ENCODE peak calls at places on chromosome 5, in eight cellular contexts. P is brain microvascular endothelial cell, Z is heart left ventricle, X is tibial nerve, G is HCT116, L is GM23248, H is tibial artery, J is fibroblast of lung. C is an unnamed sample. For H3K36me3, the result is how much of the 10 kb centered on the place peaks cover.

GRCh38 chr5:35205186-35205585 is 25.1 kb downstream of the PRLR start:
- DNase-seq in J (no peak), H (no peak), G (no peak), X (no peak), P (no peak), Z (no peak), L (peak), C (no peak)

GRCh38 chr5:142865631-142866030 is 95.5 kb downstream of the ARHGAP26 start:
- DNase-seq in L (no peak), J (no peak), G (no peak), Z (no peak), X (no peak), P (no peak), H (no peak), C (no peak)

GRCh38 chr5:109691248-109691574 is 1.5 kb downstream of the MAN2A1 start:
- DNase-seq in H (no peak), G (no peak), Z (no peak), P (no peak), J (no peak), X (no peak), L (no peak), C (no peak)

GRCh38 chr5:138438724-138439536 is at the start of gene REEP2:
- DNase-seq in H (peak), G (no peak), L (peak), X (no peak), P (no peak), Z (peak), J (peak), C (peak)

GRCh38 chr5:56091664-56092063 is 96.9 kb upstream of the IL6ST start:
- DNase-seq in P (no peak), X (no peak), H (no peak), Z (no peak), G (no peak), J (no peak), L (no peak), C (no peak)

GRCh38 chr5:59126665-59127354 is 543.9 kb downstream of the RAB3C start:
- DNase-seq in J (peak), X (no peak), G (no peak), P (peak), L (peak), Z (no peak), H (no peak), C (no peak)

GRCh38 chr5:163350083-163350482 is 87.3 kb upstream of the CCNG1 start:
- DNase-seq in L (peak), X (no peak), P (no peak), J (peak), Z (no peak), G (no peak), H (no peak), C (no peak)

GRCh38 chr5:163910226-163910625 is 404.8 kb downstream of the MAT2B start:
- DNase-seq in P (no peak), H (no peak), J (no peak), G (no peak), L (peak), X (no peak), Z (no peak), C (no peak)

GRCh38 chr5:52777186-52777585 is 10.5 kb upstream of the ITGA1 start:
- DNase-seq in J (no peak), H (no peak), P (no peak), X (no peak), L (no peak), Z (no peak), G (no peak), C (no peak)

GRCh38 chr5:154756203-154756870 is 1.2 kb downstream of the LARP1 start:
- DNase-seq in X (peak), J (no peak), G (no peak), P (no peak), H (peak), L (peak), Z (peak), C (peak)

GRCh38 chr5:67425514-67425913 is 228.9 kb upstream of the CD180 start:
- DNase-seq in X (no peak), G (no peak), J (peak), Z (no peak), L (no peak), P (no peak), H (no peak), C (no peak)

GRCh38 chr5:74412064-74412463 is 228.5 kb downstream of the ENC1 start:
- DNase-seq in J (no peak), P (no peak), X (no peak), Z (no peak), H (no peak), G (no peak), L (no peak), C (no peak)

GRCh38 chr5:106376522-106376921 is 1294.2 kb downstream of the EFNA5 start:
- DNase-seq in J (peak), H (no peak), X (no peak), Z (no peak), L (peak), P (no peak), G (no peak), C (no peak)

GRCh38 chr5:115450741-115451140 is 93.8 kb downstream of the FEM1C start:
- DNase-seq in G (no peak), J (peak), H (no peak), X (no peak), L (peak), Z (no peak), P (peak), C (no peak)

GRCh38 chr5:125835293-125836172 is 587.7 kb upstream of the GRAMD2B start:
- DNase-seq in P (peak), G (peak), J (peak), Z (peak), H (no peak), L (peak), X (no peak), C (no peak)

DNA sequence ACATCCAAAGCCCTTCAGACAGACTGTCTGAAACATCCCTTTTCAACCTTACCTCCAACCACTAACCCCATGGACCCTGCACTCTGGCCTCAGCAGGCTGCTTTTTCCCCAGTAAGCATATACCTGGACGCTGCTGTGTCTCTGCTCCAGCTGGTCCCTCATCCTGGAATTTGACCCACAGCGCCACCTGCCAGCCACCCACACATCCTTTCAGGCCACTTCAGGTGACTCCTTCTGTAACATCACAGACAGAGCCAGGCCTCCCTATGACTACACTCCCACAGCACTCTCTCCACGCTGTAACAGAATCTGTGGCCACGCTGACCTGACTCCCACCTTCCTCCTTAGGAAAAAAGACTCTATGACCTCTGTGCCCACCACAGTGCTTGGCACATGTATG is 3.4 kb downstream of the MGAT1 start:
- DNase-seq in P (no peak), L (no peak), X (no peak), H (peak), G (no peak), J (no peak), Z (no peak), C (no peak)
- H3K36me3 ChIP-seq in P (under half), L (under half), X (under half), H (under half), G (under half), J (under half), Z (under half), C (under half)

GRCh38 chr5:102720954-102721353 is 34.2 kb upstream of the PAM start:
- DNase-seq in J (peak), X (no peak), Z (no peak), G (no peak), L (no peak), H (no peak), P (no peak), C (no peak)
- H3K36me3 ChIP-seq in J (under half), X (under half), Z (under half), G (under half), L (under half), H (under half), P (under half), C (under half)

DNA sequence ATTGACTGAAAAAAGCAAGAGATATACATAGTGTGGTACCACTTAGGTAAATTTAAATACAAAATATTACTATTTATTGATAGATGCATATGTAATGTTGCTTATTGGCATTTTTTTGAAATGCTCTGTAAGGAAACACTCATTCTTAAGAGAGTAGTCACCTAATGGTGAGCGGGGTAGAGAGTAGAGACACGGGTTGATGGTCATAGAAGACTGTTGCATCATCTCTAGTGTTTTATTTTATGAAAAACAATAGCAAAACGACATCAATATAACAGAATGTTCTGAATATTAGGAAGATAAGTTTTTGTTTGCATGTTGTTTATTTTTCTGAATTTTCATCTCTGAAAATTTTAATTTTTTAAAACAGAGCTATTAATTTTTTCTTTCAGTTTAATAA is 4.0 kb downstream of the SRP19 start:
- DNase-seq in G (no peak), Z (no peak), H (no peak), L (no peak), P (no peak), X (no peak), J (no peak), C (no peak)
- H3K36me3 ChIP-seq in G (under half), Z (half or more), H (half or more), L (half or more), P (under half), X (under half), J (under half), C (under half)

GRCh38 chr5:40829748-40830305 is 5.2 kb downstream of the RPL37 start:
- DNase-seq in G (no peak), P (no peak), H (no peak), J (no peak), X (no peak), L (no peak), Z (no peak), C (no peak)

GRCh38 chr5:40828690-40829661 is 6.0 kb downstream of the RPL37 start:
- DNase-seq in L (no peak), Z (no peak), P (no peak), H (no peak), G (no peak), X (no peak), J (no peak), C (no peak)

GRCh38 chr5:40832345-40832744 is 2.7 kb downstream of the RPL37 start:
- DNase-seq in Z (no peak), X (no peak), G (no peak), J (no peak), P (no peak), H (no peak), L (no peak), C (no peak)

GRCh38 chr5:40833712-40834229 is 1.3 kb downstream of the RPL37 start:
- DNase-seq in J (no peak), H (no peak), Z (no peak), X (no peak), P (no peak), L (no peak), G (no peak), C (no peak)

GRCh38 chr5:40831346-40832210 is 3.4 kb downstream of the RPL37 start:
- DNase-seq in P (no peak), X (no peak), J (no peak), L (no peak), H (no peak), G (no peak), Z (no peak), C (no peak)
- H3K36me3 ChIP-seq in P (half or more), X (under half), J (under half), L (half or more), H (half or more), G (half or more), Z (half or more), C (under half)